ENCODE peak calls at places on chromosomes 1 and 21, in nine cellular contexts. B is adipocyte; V is Peyer's patch; U is keratinocyte; R is aorta; Q is BE2C; D is neuronal stem cell; T is neural progenitor cell; G is CD8-positive, alpha-beta T cell. C is an unnamed sample. For H3K36me3 and H3K27me3, the result is how much of the 10 kb centered on the place peaks cover.

GRCh38 chr1:178796013-178796412 is 71.0 kb downstream of the RALGPS2 start:
- DNase-seq in B (no peak), V (no peak), U (no peak), R (no peak), Q (no peak), D (no peak), T (no peak), G (no peak), C (no peak)

GRCh38 chr1:32903991-32904776 is 3.0 kb upstream of the TMEM54 start:
- DNase-seq in B (no peak), V (peak), U (no peak), R (peak), Q (no peak), D (no peak), T (no peak), G (no peak), C (no peak)

GRCh38 chr1:116261227-116261626 is 111.8 kb upstream of the ATP1A1 start:
- DNase-seq in B (no peak), V (no peak), U (no peak), R (no peak), Q (no peak), D (no peak), T (peak), G (no peak), C (no peak)

GRCh38 chr1:186999506-186999905 is 170.8 kb downstream of the PLA2G4A start:
- DNase-seq in B (no peak), V (no peak), U (no peak), R (no peak), Q (no peak), D (no peak), T (no peak), G (no peak), C (no peak)

GRCh38 chr1:24149854-24150227 is 6.9 kb upstream of the IL22RA1 start:
- DNase-seq in B (peak), V (peak), U (peak), R (no peak), Q (no peak), D (no peak), T (no peak), G (no peak), C (peak)

GRCh38 chr1:37602750-37603694 is 7.3 kb upstream of the GNL2 start:
- DNase-seq in B (peak), V (no peak), U (no peak), R (no peak), Q (peak), D (peak), T (peak), G (peak), C (peak)

GRCh38 chr1:1598720-1599029 is 1.3 kb downstream of the FNDC10 start:
- DNase-seq in B (no peak), V (no peak), U (no peak), R (no peak), Q (no peak), D (no peak), T (no peak), G (no peak), C (no peak)

GRCh38 chr1:13792429-13792828 is 92.4 kb downstream of the PRDM2 start:
- DNase-seq in B (peak), V (no peak), U (no peak), R (no peak), Q (no peak), D (no peak), T (no peak), G (no peak), C (no peak)

GRCh38 chr1:83818916-83819315 is 180.0 kb downstream of the TTLL7 start:
- DNase-seq in B (peak), V (no peak), U (no peak), R (no peak), Q (no peak), D (no peak), T (no peak), G (no peak), C (no peak)

GRCh38 chr1:160428655-160429054 is 28.3 kb downstream of the VANGL2 start:
- DNase-seq in B (peak), V (no peak), U (no peak), R (peak), Q (peak), D (no peak), T (peak), G (peak), C (peak)

GRCh38 chr21:45543371-45543709 is 1.1 kb upstream of the SLC19A1 start:
- DNase-seq in B (no peak), V (no peak), U (no peak), R (peak), Q (no peak), D (no peak), T (no peak), G (no peak), C (no peak)

GRCh38 chr1:25161981-25162380 is 70.3 kb downstream of the SYF2 start:
- DNase-seq in B (peak), V (no peak), U (no peak), R (no peak), Q (no peak), D (no peak), T (no peak), G (no peak), C (no peak)

GRCh38 chr1:41856361-41857285 is 62.1 kb downstream of the HIVEP3 start:
- DNase-seq in B (peak), V (no peak), U (no peak), R (no peak), Q (no peak), D (no peak), T (no peak), G (no peak), C (peak)

GRCh38 chr1:198656500-198656932 is 17.7 kb downstream of the PTPRC start:
- DNase-seq in B (no peak), V (no peak), U (no peak), R (peak), Q (peak), D (no peak), T (no peak), G (peak), C (no peak)

GRCh38 chr21:32185726-32186125 is 93.1 kb downstream of the MIS18A start:
- DNase-seq in B (no peak), V (no peak), U (no peak), R (no peak), Q (no peak), D (no peak), T (no peak), G (no peak), C (no peak)

GRCh38 chr21:19463966-19464365 is 1060.4 kb upstream of the TMPRSS15 start:
- DNase-seq in B (no peak), V (no peak), U (no peak), R (no peak), Q (no peak), D (no peak), T (no peak), G (no peak), C (no peak)

GRCh38 chr1:88284666-88285366 is 399.3 kb upstream of the PKN2 start:
- DNase-seq in B (no peak), V (no peak), U (no peak), R (no peak), Q (no peak), D (no peak), T (no peak), G (no peak), C (no peak)
- H3K4me3 ChIP-seq in B (no peak), V (no peak), U (no peak), R (no peak), Q (no peak), D (no peak), T (no peak), G (no peak), C (no peak)

DNA sequence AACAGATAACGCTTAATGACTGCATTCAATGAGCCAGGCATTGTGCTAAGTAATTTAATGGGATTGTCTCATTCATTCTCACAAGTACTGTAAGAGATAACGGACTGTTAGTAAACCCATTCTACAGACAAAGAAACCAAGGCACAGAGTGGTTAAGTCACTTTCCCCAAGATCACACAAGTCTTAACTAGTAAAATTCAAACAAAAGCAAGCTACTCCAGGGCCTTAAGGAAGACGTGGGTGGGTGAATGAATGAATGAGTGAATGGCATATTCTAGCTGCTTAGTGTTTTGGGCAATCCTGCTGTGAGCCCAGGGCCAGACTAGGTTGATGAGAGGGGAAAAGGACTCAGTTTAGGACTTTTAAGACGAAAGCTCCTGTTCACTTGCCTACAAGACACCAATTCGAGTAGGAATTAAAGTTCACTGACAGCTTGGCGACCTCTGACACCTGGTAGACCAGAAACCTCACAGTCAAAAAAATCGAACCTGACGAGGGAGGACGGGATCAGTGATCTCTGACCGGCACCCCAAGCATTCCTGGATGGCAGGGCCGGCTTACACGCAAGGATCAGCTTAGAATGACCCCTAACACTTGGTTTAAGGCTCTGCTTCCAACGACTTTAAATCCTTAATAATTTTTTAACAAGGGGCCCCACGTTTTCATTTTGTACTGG is 557 bp downstream of the EMC1 start:
- DNase-seq in B (peak), V (no peak), U (no peak), R (no peak), Q (no peak), D (peak), T (peak), G (no peak), C (no peak)
- H3K36me3 ChIP-seq in B (under half), V (under half), U (under half), R (under half), Q (under half), D (under half), T (under half), G (under half), C (under half)

GRCh38 chr1:3658231-3658615 is 5.9 kb downstream of the TP73 start:
- DNase-seq in B (no peak), V (peak), U (no peak), R (peak), Q (no peak), D (no peak), T (no peak), G (no peak), C (no peak)
- H3K27me3 ChIP-seq in B (half or more), V (under half), U (under half), R (under half), Q (under half), D (under half), T (half or more), G (under half), C (under half)

DNA sequence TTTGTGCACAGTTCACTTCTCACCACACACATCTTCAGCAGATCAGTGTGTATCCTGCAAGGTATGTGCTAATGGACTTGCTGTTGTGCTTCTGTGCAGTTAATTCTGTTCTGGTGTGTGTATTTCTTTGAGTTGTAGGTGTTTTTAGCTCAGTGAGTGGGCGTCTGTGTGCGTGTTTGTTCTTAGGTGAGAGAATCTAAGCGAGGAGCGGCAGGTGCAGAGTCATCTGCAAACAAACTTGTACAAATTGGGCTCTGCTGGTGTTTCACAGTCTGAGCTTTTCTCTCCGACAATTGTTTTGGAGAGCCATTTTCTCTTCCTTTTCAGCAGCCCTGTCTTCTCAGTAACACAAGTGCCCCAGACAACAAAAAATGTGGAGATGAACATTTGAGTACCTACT is 43.6 kb downstream of the ACP6 start:
- DNase-seq in B (no peak), V (no peak), U (no peak), R (no peak), Q (no peak), D (no peak), T (no peak), G (no peak), C (no peak)
- H3K4me3 ChIP-seq in B (no peak), V (no peak), U (no peak), R (no peak), Q (no peak), D (no peak), T (no peak), G (no peak), C (no peak)

GRCh38 chr1:108190001-108190634 is 10.0 kb downstream of the SLC25A24 start:
- DNase-seq in B (no peak), V (no peak), U (no peak), R (no peak), Q (no peak), D (no peak), T (no peak), G (no peak), C (no peak)
- H3K36me3 ChIP-seq in B (under half), V (under half), U (under half), R (under half), Q (under half), D (under half), T (under half), G (under half), C (half or more)

GRCh38 chr1:228463559-228464455 is 23.4 kb upstream of the RNF187 start:
- DNase-seq in B (peak), V (no peak), U (no peak), R (peak), Q (peak), D (no peak), T (peak), G (peak), C (peak)

GRCh38 chr1:228465571-228466146 is 21.5 kb upstream of the RNF187 start:
- DNase-seq in B (no peak), V (no peak), U (no peak), R (no peak), Q (no peak), D (no peak), T (no peak), G (no peak), C (no peak)

GRCh38 chr1:228463009-228463558 is 24.1 kb upstream of the RNF187 start:
- DNase-seq in B (no peak), V (no peak), U (no peak), R (no peak), Q (no peak), D (no peak), T (no peak), G (no peak), C (no peak)

GRCh38 chr1:228465134-228465533 is 22.0 kb upstream of the RNF187 start:
- DNase-seq in B (no peak), V (no peak), U (no peak), R (no peak), Q (no peak), D (no peak), T (peak), G (no peak), C (no peak)

DNA sequence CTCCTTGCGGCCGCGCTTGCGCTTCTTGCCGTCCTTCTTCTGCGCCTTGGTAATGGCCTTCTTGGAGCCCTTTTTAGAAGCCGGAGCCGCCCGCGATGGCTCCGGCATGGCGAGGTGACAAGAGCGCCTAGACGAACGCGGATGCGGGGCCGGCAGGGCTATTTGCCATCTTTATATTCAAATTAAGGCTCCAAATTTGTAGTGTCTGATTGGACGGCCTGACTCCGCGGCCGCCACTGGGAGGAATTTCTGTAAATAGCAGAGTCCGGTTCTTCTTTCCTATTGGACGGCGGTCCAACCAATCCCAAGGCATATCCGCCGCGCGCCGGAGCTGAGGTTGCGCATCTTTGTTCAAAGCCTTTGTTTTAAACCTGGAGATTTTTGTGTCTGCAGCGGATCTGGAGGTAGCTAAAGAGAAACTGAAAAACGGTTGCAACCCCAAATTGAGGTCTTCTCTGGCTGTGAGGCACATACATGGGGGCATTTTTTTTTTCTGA is 22.6 kb upstream of the RNF187 start:
- DNase-seq in B (peak), V (no peak), U (no peak), R (peak), Q (peak), D (peak), T (peak), G (peak), C (peak)
- H3K27me3 ChIP-seq in B (half or more), V (under half), U (half or more), R (under half), Q (under half), D (half or more), T (half or more), G (under half), C (under half)

GRCh38 chr1:100834779-100835645 is 59.6 kb downstream of the EXTL2 start:
- DNase-seq in B (no peak), V (no peak), U (no peak), R (no peak), Q (no peak), D (no peak), T (peak), G (no peak), C (no peak)

GRCh38 chr1:100835866-100836842 is 58.5 kb downstream of the EXTL2 start:
- DNase-seq in B (no peak), V (no peak), U (peak), R (no peak), Q (no peak), D (no peak), T (no peak), G (no peak), C (no peak)

GRCh38 chr1:100832676-100833469 is 61.8 kb downstream of the EXTL2 start:
- DNase-seq in B (no peak), V (no peak), U (no peak), R (no peak), Q (no peak), D (no peak), T (peak), G (no peak), C (no peak)
- H3K4me3 ChIP-seq in B (no peak), V (no peak), U (no peak), R (no peak), Q (no peak), D (no peak), T (no peak), G (no peak), C (no peak)

GRCh38 chr21:33434770-33435360 is 31.7 kb downstream of the IFNGR2 start:
- DNase-seq in B (peak), V (no peak), U (peak), R (no peak), Q (no peak), D (no peak), T (no peak), G (no peak), C (peak)
- H3K36me3 ChIP-seq in B (half or more), V (under half), U (under half), R (under half), Q (under half), D (under half), T (under half), G (under half), C (half or more)

DNA sequence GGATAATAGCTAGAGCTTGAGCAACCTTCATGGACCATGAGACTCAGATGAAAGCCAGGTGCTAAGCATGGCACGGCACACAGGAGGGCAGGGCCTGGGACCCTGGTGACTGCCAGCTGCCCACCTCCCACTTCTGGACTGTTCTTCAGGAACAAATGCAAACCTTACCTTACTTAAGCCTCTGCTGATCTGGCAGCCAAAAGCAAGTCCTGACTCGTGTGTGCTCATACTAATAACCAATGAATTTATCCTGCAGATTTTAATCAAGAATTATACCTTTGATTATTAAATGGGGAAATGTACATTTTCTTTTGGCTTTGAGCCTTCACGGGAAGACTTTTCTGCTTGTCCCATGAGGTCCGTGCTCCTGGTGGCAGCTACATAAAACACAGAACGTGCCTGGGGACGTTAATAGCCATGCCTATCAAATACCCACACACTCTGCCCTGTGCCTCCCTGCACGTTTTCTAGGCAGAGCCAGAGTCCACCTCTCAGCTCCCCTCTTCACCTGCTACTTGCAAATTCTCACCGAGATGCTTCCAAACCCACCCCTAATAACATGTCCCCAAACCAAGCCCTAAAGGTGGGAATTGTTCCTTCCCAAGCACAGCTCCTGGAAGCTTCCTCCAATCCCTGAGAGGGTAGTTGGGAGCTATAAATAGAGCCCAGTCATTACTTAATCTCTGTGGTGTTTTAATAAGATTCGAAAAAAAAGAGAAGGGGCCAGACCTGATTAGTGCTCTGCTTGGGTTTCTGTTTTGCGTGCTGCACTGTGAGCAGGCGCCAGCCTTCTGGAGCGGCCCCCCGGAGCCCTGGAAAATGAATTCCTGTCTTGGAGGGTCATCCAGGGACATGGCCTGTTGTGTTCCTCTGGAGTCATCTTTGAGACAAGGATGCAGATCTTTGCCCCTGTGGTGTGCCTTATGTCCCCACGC is 33.5 kb downstream of the SLC1A7 start:
- DNase-seq in B (peak), V (no peak), U (no peak), R (no peak), Q (peak), D (no peak), T (no peak), G (no peak), C (no peak)
- H3K27me3 ChIP-seq in B (under half), V (under half), U (under half), R (under half), Q (under half), D (under half), T (under half), G (under half), C (under half)

C was measured in MG63.